ENCODE peak calls at places on chromosomes 13 and 19, in six cellular contexts. One of them, this sample, is unnamed.

GRCh38 chr19:51690359-51691121 is 2.6 kb upstream of the SPACA6 start:
- DNase-seq in kidney tubule cell: peak
- DNase-seq in activated T-cell treated with anti-CD3 and anti-CD28 coated beads, Interleukin-2, amount 50 U/mL, for 72 hours: peak
- DNase-seq in osteoblast: peak
- DNase-seq in NCI-H510A: peak
- DNase-seq in progenitor cell of endocrine pancreas: peak
- DNase-seq in this sample: peak

GRCh38 chr19:45577111-45577905 is 7.3 kb downstream of the OPA3 start:
- DNase-seq in kidney tubule cell: peak
- DNase-seq in activated T-cell treated with anti-CD3 and anti-CD28 coated beads, Interleukin-2, amount 50 U/mL, for 72 hours: no peak
- DNase-seq in osteoblast: peak
- DNase-seq in NCI-H510A: no peak
- DNase-seq in progenitor cell of endocrine pancreas: peak
- DNase-seq in this sample: peak

GRCh38 chr19:3499738-3500428 is 591 bp downstream of the DOHH start:
- DNase-seq in kidney tubule cell: peak
- DNase-seq in activated T-cell treated with anti-CD3 and anti-CD28 coated beads, Interleukin-2, amount 50 U/mL, for 72 hours: no peak
- DNase-seq in osteoblast: peak
- DNase-seq in NCI-H510A: no peak
- DNase-seq in progenitor cell of endocrine pancreas: no peak
- DNase-seq in this sample: no peak

GRCh38 chr13:24116103-24116502 is 44.4 kb upstream of the SPATA13 start:
- DNase-seq in kidney tubule cell: no peak
- DNase-seq in activated T-cell treated with anti-CD3 and anti-CD28 coated beads, Interleukin-2, amount 50 U/mL, for 72 hours: no peak
- DNase-seq in osteoblast: no peak
- DNase-seq in NCI-H510A: no peak
- DNase-seq in progenitor cell of endocrine pancreas: no peak
- DNase-seq in this sample: peak

GRCh38 chr13:30376426-30377311 is 45.6 kb upstream of the UBE2L5 start:
- DNase-seq in kidney tubule cell: peak
- DNase-seq in activated T-cell treated with anti-CD3 and anti-CD28 coated beads, Interleukin-2, amount 50 U/mL, for 72 hours: peak
- DNase-seq in osteoblast: no peak
- DNase-seq in NCI-H510A: peak
- DNase-seq in progenitor cell of endocrine pancreas: no peak
- DNase-seq in this sample: no peak

GRCh38 chr13:94548382-94549240 is 47.3 kb downstream of the TGDS start:
- DNase-seq in kidney tubule cell: no peak
- DNase-seq in activated T-cell treated with anti-CD3 and anti-CD28 coated beads, Interleukin-2, amount 50 U/mL, for 72 hours: peak
- DNase-seq in osteoblast: peak
- DNase-seq in NCI-H510A: peak
- DNase-seq in progenitor cell of endocrine pancreas: no peak
- DNase-seq in this sample: no peak

GRCh38 chr13:30339721-30340366 is 32.5 kb upstream of the KATNAL1 start:
- DNase-seq in kidney tubule cell: peak
- DNase-seq in activated T-cell treated with anti-CD3 and anti-CD28 coated beads, Interleukin-2, amount 50 U/mL, for 72 hours: no peak
- DNase-seq in osteoblast: no peak
- DNase-seq in NCI-H510A: no peak
- DNase-seq in progenitor cell of endocrine pancreas: no peak
- DNase-seq in this sample: no peak

GRCh38 chr19:33700408-33700757 is 78.6 kb downstream of the CHST8 start:
- DNase-seq in kidney tubule cell: no peak
- DNase-seq in activated T-cell treated with anti-CD3 and anti-CD28 coated beads, Interleukin-2, amount 50 U/mL, for 72 hours: no peak
- DNase-seq in osteoblast: no peak
- DNase-seq in NCI-H510A: no peak
- DNase-seq in progenitor cell of endocrine pancreas: no peak
- DNase-seq in this sample: no peak

GRCh38 chr13:65453982-65454381 is 1776.2 kb downstream of the PCDH9 start:
- DNase-seq in kidney tubule cell: peak
- DNase-seq in activated T-cell treated with anti-CD3 and anti-CD28 coated beads, Interleukin-2, amount 50 U/mL, for 72 hours: no peak
- DNase-seq in osteoblast: no peak
- DNase-seq in NCI-H510A: no peak
- DNase-seq in progenitor cell of endocrine pancreas: no peak
- DNase-seq in this sample: no peak

GRCh38 chr19:18029617-18030338 is 21.8 kb downstream of the ARRDC2 start:
- DNase-seq in kidney tubule cell: peak
- DNase-seq in activated T-cell treated with anti-CD3 and anti-CD28 coated beads, Interleukin-2, amount 50 U/mL, for 72 hours: no peak
- DNase-seq in osteoblast: peak
- DNase-seq in NCI-H510A: peak
- DNase-seq in progenitor cell of endocrine pancreas: no peak
- DNase-seq in this sample: peak

GRCh38 chr13:34361528-34361927 is 543.6 kb downstream of the RFC3 start:
- DNase-seq in kidney tubule cell: no peak
- DNase-seq in activated T-cell treated with anti-CD3 and anti-CD28 coated beads, Interleukin-2, amount 50 U/mL, for 72 hours: no peak
- DNase-seq in osteoblast: no peak
- DNase-seq in NCI-H510A: no peak
- DNase-seq in progenitor cell of endocrine pancreas: no peak
- DNase-seq in this sample: peak

GRCh38 chr13:31115616-31116015 is 46.1 kb downstream of the HSPH1 start:
- DNase-seq in kidney tubule cell: no peak
- DNase-seq in activated T-cell treated with anti-CD3 and anti-CD28 coated beads, Interleukin-2, amount 50 U/mL, for 72 hours: no peak
- DNase-seq in osteoblast: no peak
- DNase-seq in NCI-H510A: peak
- DNase-seq in progenitor cell of endocrine pancreas: no peak
- DNase-seq in this sample: no peak

GRCh38 chr13:89169951-89170350 is 1498.8 kb downstream of the SLITRK5 start:
- DNase-seq in kidney tubule cell: no peak
- DNase-seq in activated T-cell treated with anti-CD3 and anti-CD28 coated beads, Interleukin-2, amount 50 U/mL, for 72 hours: no peak
- DNase-seq in osteoblast: no peak
- DNase-seq in NCI-H510A: no peak
- DNase-seq in progenitor cell of endocrine pancreas: no peak
- DNase-seq in this sample: no peak

GRCh38 chr19:17716309-17716929 is 2.9 kb upstream of the MAP1S start:
- DNase-seq in kidney tubule cell: no peak
- DNase-seq in activated T-cell treated with anti-CD3 and anti-CD28 coated beads, Interleukin-2, amount 50 U/mL, for 72 hours: no peak
- DNase-seq in osteoblast: no peak
- DNase-seq in NCI-H510A: no peak
- DNase-seq in progenitor cell of endocrine pancreas: no peak
- DNase-seq in this sample: no peak

GRCh38 chr19:18612772-18613588 is at the start of gene TMEM59L:
- DNase-seq in kidney tubule cell: no peak
- DNase-seq in activated T-cell treated with anti-CD3 and anti-CD28 coated beads, Interleukin-2, amount 50 U/mL, for 72 hours: peak
- DNase-seq in osteoblast: peak
- DNase-seq in NCI-H510A: no peak
- DNase-seq in progenitor cell of endocrine pancreas: no peak
- DNase-seq in this sample: no peak